ENCODE peak calls at places on chromosomes 6 and 20, in eight cellular contexts. One of them, this sample, is unnamed.

GRCh38 chr6:46876126-46876525 is 45.6 kb downstream of the ADGRF5 start:
- DNase-seq in NCI-H2081: peak
- DNase-seq in RPMI8226: no peak
- DNase-seq in endodermal cell: peak
- DNase-seq in activated CD8-positive, alpha-beta memory T cell treated with anti-CD3 and anti-CD28 coated beads for 48 hours: no peak
- DNase-seq in AG08396: peak
- DNase-seq in left ventricle myocardium inferior: no peak
- DNase-seq in NCI-H2171 treated with DMSO at 0.1 percent for 48 hours: peak
- DNase-seq in this sample: no peak

GRCh38 chr6:21349834-21350233 is 243.7 kb upstream of the SOX4 start:
- DNase-seq in NCI-H2081: no peak
- DNase-seq in activated CD8-positive, alpha-beta memory T cell treated with anti-CD3 and anti-CD28 coated beads for 48 hours: no peak
- DNase-seq in left ventricle myocardium inferior: no peak
- DNase-seq in RPMI8226: no peak
- DNase-seq in AG08396: no peak
- DNase-seq in NCI-H2171 treated with DMSO at 0.1 percent for 48 hours: no peak
- DNase-seq in endodermal cell: no peak
- DNase-seq in this sample: no peak

GRCh38 chr6:36443951-36444428 is 1.2 kb downstream of the KCTD20 start:
- DNase-seq in NCI-H2171 treated with DMSO at 0.1 percent for 48 hours: peak
- DNase-seq in AG08396: no peak
- DNase-seq in NCI-H2081: peak
- DNase-seq in activated CD8-positive, alpha-beta memory T cell treated with anti-CD3 and anti-CD28 coated beads for 48 hours: no peak
- DNase-seq in endodermal cell: peak
- DNase-seq in RPMI8226: peak
- DNase-seq in left ventricle myocardium inferior: no peak
- DNase-seq in this sample: peak

GRCh38 chr20:14470231-14470894 is 133.0 kb upstream of the FLRT3 start:
- DNase-seq in NCI-H2081: no peak
- DNase-seq in RPMI8226: no peak
- DNase-seq in endodermal cell: no peak
- DNase-seq in left ventricle myocardium inferior: no peak
- DNase-seq in NCI-H2171 treated with DMSO at 0.1 percent for 48 hours: no peak
- DNase-seq in activated CD8-positive, alpha-beta memory T cell treated with anti-CD3 and anti-CD28 coated beads for 48 hours: no peak
- DNase-seq in AG08396: no peak
- DNase-seq in this sample: no peak

GRCh38 chr6:136927313-136927712 is 5.2 kb downstream of the SLC35D3 start:
- DNase-seq in NCI-H2081: peak
- DNase-seq in left ventricle myocardium inferior: no peak
- DNase-seq in NCI-H2171 treated with DMSO at 0.1 percent for 48 hours: no peak
- DNase-seq in endodermal cell: peak
- DNase-seq in AG08396: peak
- DNase-seq in activated CD8-positive, alpha-beta memory T cell treated with anti-CD3 and anti-CD28 coated beads for 48 hours: no peak
- DNase-seq in RPMI8226: no peak
- DNase-seq in this sample: peak

GRCh38 chr6:37131104-37131959 is 38.6 kb upstream of the PIM1 start:
- DNase-seq in activated CD8-positive, alpha-beta memory T cell treated with anti-CD3 and anti-CD28 coated beads for 48 hours: no peak
- DNase-seq in NCI-H2081: no peak
- DNase-seq in left ventricle myocardium inferior: peak
- DNase-seq in endodermal cell: no peak
- DNase-seq in RPMI8226: no peak
- DNase-seq in AG08396: no peak
- DNase-seq in NCI-H2171 treated with DMSO at 0.1 percent for 48 hours: no peak
- DNase-seq in this sample: no peak

GRCh38 chr6:166119116-166119911 is 48.3 kb downstream of the TBXT start:
- DNase-seq in activated CD8-positive, alpha-beta memory T cell treated with anti-CD3 and anti-CD28 coated beads for 48 hours: no peak
- DNase-seq in NCI-H2171 treated with DMSO at 0.1 percent for 48 hours: no peak
- DNase-seq in endodermal cell: no peak
- DNase-seq in AG08396: no peak
- DNase-seq in RPMI8226: no peak
- DNase-seq in NCI-H2081: no peak
- DNase-seq in left ventricle myocardium inferior: no peak
- DNase-seq in this sample: no peak

GRCh38 chr6:129490551-129491245 is 219.3 kb downstream of the ARHGAP18 start:
- DNase-seq in endodermal cell: no peak
- DNase-seq in activated CD8-positive, alpha-beta memory T cell treated with anti-CD3 and anti-CD28 coated beads for 48 hours: no peak
- DNase-seq in left ventricle myocardium inferior: no peak
- DNase-seq in NCI-H2171 treated with DMSO at 0.1 percent for 48 hours: no peak
- DNase-seq in RPMI8226: peak
- DNase-seq in AG08396: peak
- DNase-seq in NCI-H2081: no peak
- DNase-seq in this sample: peak

GRCh38 chr6:1065986-1066385 is 245.9 kb upstream of the FOXQ1 start:
- DNase-seq in RPMI8226: no peak
- DNase-seq in endodermal cell: peak
- DNase-seq in AG08396: no peak
- DNase-seq in NCI-H2171 treated with DMSO at 0.1 percent for 48 hours: no peak
- DNase-seq in NCI-H2081: no peak
- DNase-seq in activated CD8-positive, alpha-beta memory T cell treated with anti-CD3 and anti-CD28 coated beads for 48 hours: no peak
- DNase-seq in left ventricle myocardium inferior: no peak
- DNase-seq in this sample: no peak

GRCh38 chr6:116507324-116507723 is 4.1 kb upstream of the CALHM5 start:
- DNase-seq in endodermal cell: no peak
- DNase-seq in AG08396: no peak
- DNase-seq in NCI-H2081: no peak
- DNase-seq in NCI-H2171 treated with DMSO at 0.1 percent for 48 hours: no peak
- DNase-seq in activated CD8-positive, alpha-beta memory T cell treated with anti-CD3 and anti-CD28 coated beads for 48 hours: no peak
- DNase-seq in left ventricle myocardium inferior: no peak
- DNase-seq in RPMI8226: no peak
- DNase-seq in this sample: no peak

GRCh38 chr6:2378891-2379652 is 133.7 kb upstream of the GMDS start:
- DNase-seq in NCI-H2081: no peak
- DNase-seq in RPMI8226: no peak
- DNase-seq in AG08396: no peak
- DNase-seq in left ventricle myocardium inferior: no peak
- DNase-seq in activated CD8-positive, alpha-beta memory T cell treated with anti-CD3 and anti-CD28 coated beads for 48 hours: no peak
- DNase-seq in endodermal cell: no peak
- DNase-seq in NCI-H2171 treated with DMSO at 0.1 percent for 48 hours: no peak
- DNase-seq in this sample: no peak

GRCh38 chr6:146027586-146028249 is 1.1 kb upstream of the GRM1 start:
- DNase-seq in NCI-H2081: peak
- DNase-seq in AG08396: no peak
- DNase-seq in RPMI8226: no peak
- DNase-seq in activated CD8-positive, alpha-beta memory T cell treated with anti-CD3 and anti-CD28 coated beads for 48 hours: no peak
- DNase-seq in endodermal cell: peak
- DNase-seq in left ventricle myocardium inferior: no peak
- DNase-seq in NCI-H2171 treated with DMSO at 0.1 percent for 48 hours: peak
- DNase-seq in this sample: no peak

GRCh38 chr6:3061501-3061941 is 6.8 kb upstream of the RIPK1 start:
- DNase-seq in RPMI8226: peak
- DNase-seq in AG08396: no peak
- DNase-seq in endodermal cell: no peak
- DNase-seq in activated CD8-positive, alpha-beta memory T cell treated with anti-CD3 and anti-CD28 coated beads for 48 hours: no peak
- DNase-seq in left ventricle myocardium inferior: no peak
- DNase-seq in NCI-H2081: no peak
- DNase-seq in NCI-H2171 treated with DMSO at 0.1 percent for 48 hours: no peak
- DNase-seq in this sample: no peak

GRCh38 chr6:164731539-164731938 is 577.9 kb downstream of the C6orf118 start:
- DNase-seq in AG08396: no peak
- DNase-seq in RPMI8226: no peak
- DNase-seq in NCI-H2171 treated with DMSO at 0.1 percent for 48 hours: no peak
- DNase-seq in left ventricle myocardium inferior: no peak
- DNase-seq in endodermal cell: no peak
- DNase-seq in activated CD8-positive, alpha-beta memory T cell treated with anti-CD3 and anti-CD28 coated beads for 48 hours: no peak
- DNase-seq in NCI-H2081: no peak
- DNase-seq in this sample: no peak

GRCh38 chr6:169071394-169071793 is 182.3 kb downstream of the THBS2 start:
- DNase-seq in left ventricle myocardium inferior: no peak
- DNase-seq in endodermal cell: no peak
- DNase-seq in NCI-H2081: no peak
- DNase-seq in NCI-H2171 treated with DMSO at 0.1 percent for 48 hours: no peak
- DNase-seq in activated CD8-positive, alpha-beta memory T cell treated with anti-CD3 and anti-CD28 coated beads for 48 hours: no peak
- DNase-seq in RPMI8226: no peak
- DNase-seq in AG08396: no peak
- DNase-seq in this sample: no peak

GRCh38 chr6:446418-447366 is 55.1 kb downstream of the IRF4 start:
- DNase-seq in left ventricle myocardium inferior: no peak
- DNase-seq in AG08396: no peak
- DNase-seq in NCI-H2081: no peak
- DNase-seq in NCI-H2171 treated with DMSO at 0.1 percent for 48 hours: no peak
- DNase-seq in endodermal cell: no peak
- DNase-seq in RPMI8226: no peak
- DNase-seq in activated CD8-positive, alpha-beta memory T cell treated with anti-CD3 and anti-CD28 coated beads for 48 hours: peak
- DNase-seq in this sample: no peak

GRCh38 chr6:19472850-19473249 is 364.3 kb upstream of the ID4 start:
- DNase-seq in NCI-H2171 treated with DMSO at 0.1 percent for 48 hours: no peak
- DNase-seq in RPMI8226: peak
- DNase-seq in NCI-H2081: no peak
- DNase-seq in activated CD8-positive, alpha-beta memory T cell treated with anti-CD3 and anti-CD28 coated beads for 48 hours: no peak
- DNase-seq in AG08396: no peak
- DNase-seq in endodermal cell: peak
- DNase-seq in left ventricle myocardium inferior: no peak
- DNase-seq in this sample: peak

GRCh38 chr20:37239026-37239451 is 22.6 kb downstream of the GHRH start:
- DNase-seq in NCI-H2171 treated with DMSO at 0.1 percent for 48 hours: peak
- DNase-seq in left ventricle myocardium inferior: no peak
- DNase-seq in endodermal cell: no peak
- DNase-seq in RPMI8226: no peak
- DNase-seq in activated CD8-positive, alpha-beta memory T cell treated with anti-CD3 and anti-CD28 coated beads for 48 hours: no peak
- DNase-seq in AG08396: no peak
- DNase-seq in NCI-H2081: no peak
- DNase-seq in this sample: no peak

This sample was measured in NAMALWA.